ENCODE peak calls at places on chromosomes 7 and 10, in ten cellular contexts. N, U, I, K, D, Q, R, P, S and X are unnamed samples.

GRCh38 chr10:127904931-127905622 is 1.8 kb upstream of the PTPRE start:
- DNase-seq in S (peak), P (no peak), U (no peak), K (no peak), Q (no peak), N (no peak), D (peak), I (no peak), R (no peak), X (no peak)

GRCh38 chr7:76051840-76052239 is 3.9 kb downstream of the MDH2 start:
- DNase-seq in K (no peak), R (no peak), Q (no peak), S (no peak), P (no peak), I (no peak), U (no peak), N (no peak), D (no peak), X (no peak)

GRCh38 chr10:500876-501275 is 188.6 kb downstream of the DIP2C start:
- DNase-seq in I (no peak), D (no peak), U (no peak), N (no peak), S (no peak), R (no peak), P (no peak), K (no peak), Q (no peak), X (no peak)

GRCh38 chr7:123548406-123548805 is 9.2 kb downstream of the NDUFA5 start:
- DNase-seq in R (no peak), S (no peak), I (no peak), Q (no peak), U (no peak), P (no peak), D (no peak), K (no peak), N (no peak), X (no peak)

GRCh38 chr7:92875719-92876118 is 39.3 kb upstream of the CDK6 start:
- DNase-seq in P (no peak), R (peak), U (no peak), K (no peak), N (no peak), Q (no peak), D (no peak), I (no peak), S (no peak), X (no peak)

GRCh38 chr7:20785211-20786048 is 1.3 kb downstream of the SP8 start:
- DNase-seq in D (no peak), N (no peak), S (peak), Q (no peak), P (no peak), R (no peak), U (peak), K (no peak), I (peak), X (no peak)

GRCh38 chr10:63521389-63522128 is at the start of gene REEP3:
- DNase-seq in U (peak), S (peak), K (peak), R (peak), D (peak), Q (peak), N (peak), P (peak), I (peak), X (peak)

GRCh38 chr7:151076863-151077704 is 3.5 kb downstream of the FASTK start:
- DNase-seq in K (no peak), D (peak), S (peak), Q (peak), R (no peak), I (peak), N (no peak), U (peak), P (no peak), X (no peak)

GRCh38 chr7:121275204-121275603 is 53.6 kb upstream of the WNT16 start:
- DNase-seq in I (no peak), P (no peak), U (no peak), R (no peak), Q (no peak), S (no peak), N (no peak), D (no peak), K (no peak), X (no peak)

GRCh38 chr7:151175047-151175792 is 7.7 kb upstream of the GBX1 start:
- DNase-seq in U (no peak), P (no peak), D (no peak), K (no peak), N (no peak), R (no peak), I (no peak), Q (no peak), S (peak), X (no peak)

GRCh38 chr7:66150471-66150870 is 35.8 kb downstream of the CRCP start:
- DNase-seq in N (peak), K (no peak), Q (no peak), S (no peak), D (peak), R (peak), P (no peak), I (no peak), U (no peak), X (no peak)

GRCh38 chr10:133378251-133379096 is 588 bp upstream of the PAOX start:
- DNase-seq in R (no peak), I (peak), P (no peak), D (peak), S (peak), N (peak), K (peak), U (peak), Q (peak), X (no peak)

GRCh38 chr10:35574924-35575352 is 30.2 kb upstream of the GJD4 start:
- DNase-seq in K (no peak), P (no peak), Q (no peak), S (peak), I (no peak), N (peak), R (peak), D (no peak), U (no peak), X (no peak)

GRCh38 chr7:116180302-116180701 is 30.0 kb upstream of the TES start:
- DNase-seq in I (no peak), S (no peak), U (peak), D (no peak), N (peak), R (peak), Q (peak), P (no peak), K (no peak), X (no peak)

GRCh38 chr7:129843982-129844840 is 108.5 kb downstream of the UBE2H start:
- DNase-seq in R (no peak), I (no peak), N (no peak), U (no peak), K (no peak), D (no peak), S (no peak), P (no peak), Q (peak), X (no peak)

GRCh38 chr10:82397859-82398258 is 522.9 kb downstream of the NRG3 start:
- DNase-seq in N (no peak), Q (no peak), P (no peak), D (no peak), S (no peak), I (no peak), K (no peak), U (peak), R (no peak), X (no peak)

GRCh38 chr10:86344714-86345161 is 21.9 kb downstream of the GRID1 start:
- DNase-seq in I (no peak), U (no peak), N (no peak), K (no peak), D (peak), P (no peak), Q (no peak), S (no peak), R (no peak), X (no peak)

GRCh38 chr10:24622781-24623301 is 100.8 kb downstream of the ARHGAP21 start:
- DNase-seq in P (no peak), S (no peak), Q (no peak), N (no peak), R (no peak), D (no peak), K (no peak), I (no peak), U (no peak), X (no peak)

GRCh38 chr10:114869500-114869899 is 47.9 kb downstream of the FHIP2A start:
- DNase-seq in N (peak), D (no peak), I (no peak), P (no peak), S (no peak), K (no peak), U (no peak), R (peak), Q (no peak), X (no peak)

GRCh38 chr10:25753776-25754175 is 180.3 kb upstream of the MYO3A start:
- DNase-seq in N (no peak), U (no peak), R (no peak), S (no peak), D (no peak), Q (peak), I (no peak), K (no peak), P (no peak), X (no peak)

GRCh38 chr10:10824611-10825148 is 193.0 kb upstream of the CELF2 start:
- DNase-seq in K (no peak), Q (no peak), R (peak), S (no peak), U (no peak), N (peak), I (no peak), P (no peak), D (no peak), X (no peak)

GRCh38 chr7:157065046-157065445 is 54.6 kb upstream of the MNX1 start:
- DNase-seq in I (no peak), N (no peak), R (no peak), Q (no peak), S (no peak), P (no peak), U (no peak), K (no peak), D (no peak), X (no peak)

GRCh38 chr7:43669286-43670081 is 59.8 kb downstream of the COA1 start:
- DNase-seq in U (no peak), Q (peak), N (no peak), P (no peak), R (no peak), D (no peak), I (no peak), K (peak), S (peak), X (no peak)

GRCh38 chr7:73565675-73566342 is 8.3 kb upstream of the BCL7B start:
- DNase-seq in P (no peak), Q (no peak), R (no peak), D (no peak), N (no peak), S (no peak), K (no peak), U (no peak), I (no peak), X (no peak)

GRCh38 chr10:110845756-110846620 is 25.7 kb upstream of the PDCD4 start:
- DNase-seq in K (no peak), I (no peak), R (no peak), Q (peak), D (no peak), N (no peak), S (no peak), U (no peak), P (no peak), X (no peak)

GRCh38 chr10:90960355-90960814 is 39.5 kb upstream of the ANKRD1 start:
- DNase-seq in D (no peak), S (no peak), K (no peak), I (no peak), Q (peak), U (no peak), P (no peak), R (peak), N (peak), X (no peak)

GRCh38 chr10:97454330-97455036 is 8.5 kb downstream of the ZDHHC16 start:
- DNase-seq in N (no peak), U (no peak), R (no peak), K (peak), Q (no peak), D (no peak), S (no peak), P (no peak), I (no peak), X (no peak)

GRCh38 chr10:11017575-11018425 is at the start of gene CELF2:
- DNase-seq in S (peak), Q (no peak), N (peak), R (no peak), U (peak), D (peak), I (peak), K (peak), P (peak), X (no peak)

GRCh38 chr7:148395292-148395691 is 195.3 kb upstream of the C7orf33 start:
- DNase-seq in I (no peak), D (no peak), R (no peak), P (no peak), Q (no peak), N (no peak), K (no peak), U (no peak), S (peak), X (no peak)

GRCh38 chr7:26278769-26279168 is 12.9 kb upstream of the SNX10 start:
- DNase-seq in I (no peak), D (no peak), P (no peak), N (no peak), R (no peak), S (no peak), K (no peak), Q (peak), U (no peak), X (no peak)
- TF ChIP-seq CTCF in I (no peak), D (no peak), P (no peak), N (no peak), R (peak), S (no peak), K (peak), Q (peak), U (no peak), X (no peak)

GRCh38 chr10:22805304-22805703 is 90.9 kb upstream of the PIP4K2A start:
- DNase-seq in K (no peak), N (peak), U (no peak), I (no peak), P (no peak), R (no peak), D (no peak), S (no peak), Q (no peak), X (no peak)
- TF ChIP-seq CTCF in K (no peak), N (no peak), U (no peak), I (no peak), P (no peak), R (peak), D (no peak), S (no peak), Q (no peak), X (no peak)

DNA sequence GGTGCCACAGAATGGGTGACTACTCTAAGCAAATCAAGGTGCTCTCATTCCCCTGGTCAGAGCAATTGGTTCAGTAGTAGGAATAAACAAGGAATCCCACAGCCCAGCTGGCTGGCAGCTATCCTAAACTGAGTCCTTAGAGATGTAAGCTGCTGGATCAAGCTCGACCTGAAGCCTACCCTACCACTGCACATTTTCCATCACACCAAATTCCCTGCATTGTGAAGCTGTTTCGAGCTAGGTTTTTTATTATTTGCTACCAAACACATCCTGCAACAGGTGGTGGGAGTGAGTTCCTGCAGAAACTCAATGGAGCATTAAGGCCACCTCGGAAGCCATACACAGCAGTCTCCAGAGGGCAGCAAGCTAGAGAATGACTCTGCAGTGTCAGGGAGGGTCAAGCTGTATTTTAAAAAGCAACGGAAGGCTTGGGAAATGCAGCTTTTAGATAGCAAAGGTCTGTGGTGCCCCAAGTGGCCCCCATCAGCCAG is 33.7 kb upstream of the TNRC18 start:
- DNase-seq in K (no peak), I (no peak), U (no peak), R (no peak), S (no peak), D (no peak), Q (no peak), P (no peak), N (no peak), X (no peak)
- TF ChIP-seq CTCF in K (no peak), I (no peak), U (no peak), R (no peak), S (no peak), D (no peak), Q (no peak), P (no peak), N (no peak), X (no peak)

DNA sequence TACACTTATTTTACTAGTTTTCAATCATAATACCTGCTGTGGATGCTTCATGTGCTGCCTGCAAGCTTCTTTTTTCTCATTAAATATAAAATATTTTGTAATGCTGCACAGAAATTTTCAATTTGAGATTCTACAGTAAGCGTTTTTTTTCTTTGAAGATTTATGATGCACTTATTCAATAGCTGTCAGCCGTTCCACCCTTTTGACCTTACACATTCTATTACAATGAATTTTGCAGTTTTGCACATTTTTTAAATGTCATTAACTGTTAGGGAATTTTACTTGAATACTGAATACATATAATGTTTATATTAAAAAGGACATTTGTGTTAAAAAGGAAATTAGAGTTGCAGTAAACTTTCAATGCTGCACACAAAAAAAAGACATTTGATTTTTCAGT is 103.0 kb downstream of the PTEN start:
- DNase-seq in P (no peak), N (no peak), U (no peak), S (no peak), D (no peak), I (no peak), R (no peak), K (no peak), Q (no peak), X (no peak)
- TF ChIP-seq CTCF in P (no peak), N (no peak), U (no peak), S (no peak), D (no peak), I (no peak), R (no peak), K (no peak), Q (no peak), X (no peak)

DNA sequence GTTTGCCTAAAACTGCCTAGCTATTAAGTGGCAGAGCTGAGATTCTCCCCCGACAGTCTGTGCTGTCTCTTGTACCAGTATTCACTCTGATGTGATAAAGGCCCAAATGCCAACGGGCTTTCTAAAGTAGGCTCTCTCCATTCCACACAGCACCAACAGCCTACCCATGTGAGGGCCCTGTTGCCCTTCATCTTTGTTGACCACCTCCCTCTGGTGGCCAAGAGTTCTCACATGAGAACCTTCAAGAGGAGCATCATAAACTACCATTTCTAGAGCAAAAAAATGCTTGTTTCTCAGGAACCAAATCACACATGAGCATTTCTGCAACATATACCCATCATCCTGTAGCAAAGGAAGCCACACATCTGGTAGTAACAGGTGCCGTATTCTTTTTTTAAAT is 185.8 kb downstream of the GRM8 start:
- DNase-seq in N (no peak), D (no peak), I (no peak), K (no peak), P (no peak), R (no peak), Q (peak), S (peak), U (peak), X (no peak)
- TF ChIP-seq CTCF in N (no peak), D (no peak), I (no peak), K (no peak), P (peak), R (no peak), Q (no peak), S (peak), U (peak), X (no peak)

GRCh38 chr7:69776611-69777010 is 178.3 kb downstream of the AUTS2 start:
- DNase-seq in S (no peak), R (no peak), U (no peak), P (no peak), N (no peak), D (no peak), K (no peak), I (no peak), Q (no peak), X (no peak)

GRCh38 chr7:69780377-69780776 is 182.1 kb downstream of the AUTS2 start:
- DNase-seq in I (no peak), D (no peak), R (no peak), S (peak), K (no peak), N (no peak), U (peak), P (no peak), Q (peak), X (no peak)

GRCh38 chr7:69781412-69781846 is 183.2 kb downstream of the AUTS2 start:
- DNase-seq in N (no peak), K (no peak), R (no peak), U (no peak), S (no peak), P (no peak), I (no peak), Q (peak), D (no peak), X (no peak)

GRCh38 chr7:69775231-69775771 is 177.0 kb downstream of the AUTS2 start:
- DNase-seq in I (no peak), S (no peak), N (no peak), R (peak), D (no peak), Q (peak), P (no peak), K (no peak), U (no peak), X (no peak)

GRCh38 chr7:69778138-69778537 is 179.9 kb downstream of the AUTS2 start:
- DNase-seq in K (no peak), S (no peak), R (no peak), U (no peak), P (no peak), I (no peak), Q (no peak), D (no peak), N (no peak), X (no peak)
- TF ChIP-seq CTCF in K (no peak), S (no peak), R (no peak), U (no peak), P (no peak), I (no peak), Q (no peak), D (no peak), N (no peak), X (no peak)

DNA sequence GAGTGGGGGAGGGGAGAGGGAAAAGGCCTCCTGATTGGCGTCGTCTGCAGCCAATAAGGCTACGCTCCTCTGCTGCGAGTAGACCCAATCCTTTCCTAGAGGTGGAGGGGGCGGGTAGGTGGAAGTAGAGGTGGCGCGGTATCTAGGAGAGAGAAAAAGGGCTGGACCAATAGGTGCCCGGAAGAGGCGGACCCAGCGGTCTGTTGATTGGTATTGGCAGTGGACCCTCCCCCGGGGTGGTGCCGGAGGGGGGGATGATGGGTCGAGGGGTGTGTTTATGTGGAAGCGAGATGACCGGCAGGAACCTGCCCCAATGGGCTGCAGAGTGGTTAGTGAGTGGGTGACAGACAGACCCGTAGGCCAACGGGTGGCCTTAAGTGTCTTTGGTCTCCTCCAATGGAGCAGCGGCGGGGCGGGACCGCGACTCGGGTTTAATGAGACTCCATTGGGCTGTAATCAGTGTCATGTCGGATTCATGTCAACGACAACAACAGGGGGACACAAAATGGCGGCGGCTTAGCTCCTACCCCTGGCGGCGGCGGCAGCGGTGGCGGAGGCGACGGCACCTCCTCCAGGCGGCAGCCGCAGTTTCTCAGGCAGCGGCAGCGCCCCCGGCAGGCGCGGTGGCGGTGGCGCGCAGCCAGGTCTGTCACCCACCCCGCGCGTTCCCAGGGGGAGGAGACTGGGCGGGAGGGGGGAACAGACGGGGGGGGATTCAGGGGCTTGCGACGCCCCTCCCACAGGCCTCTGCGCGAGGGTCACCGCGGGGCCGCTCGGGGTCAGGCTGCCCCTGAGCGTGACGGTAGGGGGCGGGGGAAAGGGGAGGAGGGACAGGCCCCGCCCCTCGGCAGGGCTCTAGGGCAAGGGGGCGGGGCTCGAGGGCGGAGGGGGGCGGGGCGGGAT is at the start of gene KAT6B:
- DNase-seq in N (peak), K (peak), I (peak), R (peak), Q (peak), S (peak), U (peak), P (peak), D (peak), X (peak)
- TF ChIP-seq CTCF in N (peak), K (peak), I (no peak), R (no peak), Q (peak), S (peak), U (peak), P (peak), D (no peak), X (no peak)

GRCh38 chr7:41693150-41693997 is 9.5 kb downstream of the INHBA start:
- DNase-seq in U (peak), P (no peak), I (no peak), N (peak), Q (no peak), S (no peak), R (no peak), K (no peak), D (no peak), X (no peak)
- TF ChIP-seq CTCF in U (peak), P (peak), I (no peak), N (peak), Q (no peak), S (peak), R (peak), K (no peak), D (no peak), X (no peak)